ENCODE peak calls at places on chromosomes 3 and 15, in eight cellular contexts. S is SK-N-SH; I is H1; Z is stimulated activated naive CD4-positive, alpha-beta T cell treated with Interleukin-2 at 50 U/mL for 16 hours; R is thyroid gland; X is NCI-H524; Q is NCI-H1092; Y is choroid plexus epithelial cell. H is an unnamed sample.

GRCh38 chr15:70424937-70425411 is 327.3 kb upstream of the TLE3 start:
- DNase-seq in R (no peak), I (no peak), X (no peak), Z (no peak), Q (no peak), S (no peak), Y (no peak), H (peak; percentile 72)

GRCh38 chr3:31862861-31863260 is 118.2 kb downstream of the OSBPL10 start:
- DNase-seq in R (no peak), Y (peak; percentile 15), Q (no peak), Z (no peak), X (no peak), S (no peak), I (no peak), H (no peak)

GRCh38 chr15:79432345-79433311 is 492 bp downstream of the MINAR1 start:
- DNase-seq in Q (no peak), X (no peak), S (peak; percentile 79), Z (no peak), Y (peak; percentile 15), R (no peak), I (no peak), H (no peak)

GRCh38 chr15:78179906-78180305 is 30.7 kb downstream of the IDH3A start:
- DNase-seq in Q (no peak), Z (no peak), X (no peak), I (no peak), Y (no peak), S (no peak), R (no peak), H (no peak)

GRCh38 chr15:57153140-57153539 is 223.2 kb upstream of the CGNL1 start:
- DNase-seq in Y (peak; percentile 86), X (no peak), R (no peak), I (no peak), S (no peak), Q (no peak), Z (peak; percentile 1), H (peak; percentile 72)

GRCh38 chr3:193910886-193911738 is 224.8 kb upstream of the HES1 start:
- DNase-seq in S (no peak), X (no peak), Q (no peak), Z (no peak), I (no peak), R (peak; percentile 58), Y (no peak), H (no peak)

GRCh38 chr15:81914734-81915234 is 131.0 kb downstream of the MEX3B start:
- DNase-seq in I (no peak), Z (no peak), S (peak; percentile 70), X (peak; percentile 99), Y (no peak), Q (peak; percentile 93), R (no peak), H (no peak)

GRCh38 chr3:149368850-149369497 is 8.5 kb downstream of the TM4SF1 start:
- DNase-seq in Y (no peak), Z (no peak), X (no peak), S (no peak), I (no peak), Q (no peak), R (no peak), H (no peak)

GRCh38 chr3:126666002-126666401 is 11.1 kb upstream of the TXNRD3 start:
- DNase-seq in R (no peak), S (no peak), Q (no peak), Z (no peak), I (no peak), Y (no peak), X (no peak), H (no peak)

GRCh38 chr3:57062119-57062631 is 1.7 kb downstream of the SPATA12 start:
- DNase-seq in I (no peak), Q (no peak), S (no peak), X (no peak), Z (no peak), Y (no peak), R (peak; percentile 88), H (no peak)

GRCh38 chr3:13332158-13332557 is 88.0 kb downstream of the NUP210 start:
- DNase-seq in R (no peak), I (no peak), Q (no peak), Y (peak; percentile 9), X (no peak), S (no peak), Z (no peak), H (peak; percentile 23)

GRCh38 chr15:78930577-78931388 is 14.1 kb downstream of the CTSH start:
- DNase-seq in R (peak; percentile 27), Y (peak; percentile 82), Q (peak; percentile 41), S (peak; percentile 72), X (no peak), I (no peak), Z (no peak), H (peak; percentile 25)

GRCh38 chr15:100596792-100597191 is 5.2 kb downstream of the LINS1 start:
- DNase-seq in Q (no peak), Y (no peak), Z (peak; percentile 89), I (no peak), X (no peak), S (no peak), R (peak; percentile 52), H (peak; percentile 74)

GRCh38 chr3:159829056-159829995 is 159.3 kb upstream of the IL12A start:
- DNase-seq in X (peak; percentile 89), I (no peak), Z (no peak), Y (peak; percentile 43), R (peak; percentile 20), S (peak; percentile 70), Q (no peak), H (peak; percentile 86)

GRCh38 chr15:75751901-75752300 is 39.3 kb upstream of the CSPG4 start:
- DNase-seq in R (no peak), X (no peak), S (no peak), Y (no peak), Q (no peak), Z (no peak), I (no peak), H (no peak)

GRCh38 chr3:13110678-13111116 is 37.5 kb upstream of the IQSEC1 start:
- DNase-seq in Z (no peak), Y (no peak), I (no peak), R (no peak), X (peak; percentile 77), Q (no peak), S (no peak), H (no peak)

GRCh38 chr15:51782357-51782896 is 31.0 kb downstream of the TMOD2 start:
- DNase-seq in X (peak; percentile 19), Y (peak; percentile 45), R (no peak), I (no peak), Z (no peak), Q (no peak), S (peak; percentile 21), H (peak; percentile 67)

GRCh38 chr15:93118904-93119303 is 29.9 kb upstream of the RGMA start:
- DNase-seq in S (no peak), Z (no peak), R (no peak), Y (no peak), X (no peak), I (no peak), Q (no peak), H (no peak)